ENCODE peak calls at places on chromosome 1, in six cellular contexts. W is CD8-positive, alpha-beta T cell; X is activated B cell treated with CpG ODN at 0.5 μM for 24 hours; Q is activated T-helper 17 cell treated with anti-CD3 and anti-CD28 coated beads, Interleukin-2, amount 50 U/mL, for 72 hours; A is central memory CD8-positive, alpha-beta T cell; B is pancreas. G is an unnamed sample.

GRCh38 chr1:53182111-53182593 is 14.5 kb upstream of the CPT2 start:
- ATAC-seq in W (peak), A (peak), Q (peak), X (peak), B (peak), G (peak)

GRCh38 chr1:237235080-237235479 is 193.1 kb downstream of the RYR2 start:
- ATAC-seq in Q (no peak), A (no peak), W (no peak), X (no peak), B (no peak), G (peak)

GRCh38 chr1:187985897-187986654 is 1157.3 kb downstream of the PLA2G4A start:
- ATAC-seq in Q (no peak), X (no peak), W (no peak), A (no peak), B (no peak), G (no peak)

GRCh38 chr1:10556430-10557005 is 81.8 kb downstream of the PEX14 start:
- ATAC-seq in A (no peak), W (no peak), Q (no peak), B (no peak), X (peak), G (no peak)

GRCh38 chr1:179296831-179297377 is 3.3 kb downstream of the SOAT1 start:
- ATAC-seq in X (no peak), W (no peak), Q (no peak), A (no peak), B (no peak), G (no peak)

GRCh38 chr1:204069887-204070286 is 3.0 kb upstream of the SOX13 start:
- ATAC-seq in A (no peak), W (no peak), B (no peak), X (no peak), Q (no peak), G (no peak)

GRCh38 chr1:182046763-182047162 is 14.7 kb downstream of the ZNF648 start:
- ATAC-seq in Q (peak), X (no peak), W (no peak), B (no peak), A (no peak), G (no peak)

GRCh38 chr1:83931658-83932253 is 67.2 kb downstream of the TTLL7 start:
- ATAC-seq in B (peak), W (peak), A (peak), Q (peak), X (peak), G (peak)

GRCh38 chr1:215643592-215644321 is 76.7 kb downstream of the KCTD3 start:
- ATAC-seq in A (no peak), X (no peak), Q (no peak), W (no peak), B (no peak), G (no peak)